ENCODE peak calls at places on chromosome 16, in seven cellular contexts. One of them, this sample, is unnamed.

GRCh38 chr16:88521674-88522073 is 48.5 kb upstream of the ZC3H18 start:
- DNase-seq in transverse colon: no peak
- DNase-seq in PC-3: no peak
- DNase-seq in fibroblast of lung: no peak
- DNase-seq in epithelial cell of esophagus: no peak
- DNase-seq in OCI-LY7: no peak
- DNase-seq in foreskin fibroblast: no peak
- DNase-seq in this sample: no peak

GRCh38 chr16:6016530-6017184 is 919.1 kb upstream of the EEF2KMT start:
- DNase-seq in OCI-LY7: peak
- DNase-seq in foreskin fibroblast: no peak
- DNase-seq in fibroblast of lung: no peak
- DNase-seq in transverse colon: no peak
- DNase-seq in PC-3: peak
- DNase-seq in epithelial cell of esophagus: peak
- DNase-seq in this sample: peak

GRCh38 chr16:70572050-70572925 is 48.7 kb downstream of the SF3B3 start:
- DNase-seq in OCI-LY7: no peak
- DNase-seq in PC-3: no peak
- DNase-seq in fibroblast of lung: peak
- DNase-seq in foreskin fibroblast: no peak
- DNase-seq in transverse colon: no peak
- DNase-seq in epithelial cell of esophagus: no peak
- DNase-seq in this sample: peak

GRCh38 chr16:8944113-8944765 is 19.5 kb downstream of the USP7 start:
- DNase-seq in foreskin fibroblast: no peak
- DNase-seq in fibroblast of lung: no peak
- DNase-seq in transverse colon: no peak
- DNase-seq in PC-3: no peak
- DNase-seq in OCI-LY7: peak
- DNase-seq in epithelial cell of esophagus: no peak
- DNase-seq in this sample: no peak

GRCh38 chr16:81243927-81244326 is 5.4 kb downstream of the BCO1 start:
- DNase-seq in fibroblast of lung: no peak
- DNase-seq in PC-3: no peak
- DNase-seq in foreskin fibroblast: no peak
- DNase-seq in epithelial cell of esophagus: peak
- DNase-seq in transverse colon: no peak
- DNase-seq in OCI-LY7: no peak
- DNase-seq in this sample: no peak

GRCh38 chr16:10736926-10737625 is 6.6 kb upstream of the NUBP1 start:
- DNase-seq in PC-3: peak
- DNase-seq in foreskin fibroblast: peak
- DNase-seq in transverse colon: peak
- DNase-seq in fibroblast of lung: peak
- DNase-seq in epithelial cell of esophagus: peak
- DNase-seq in OCI-LY7: peak
- DNase-seq in this sample: peak

GRCh38 chr16:20695024-20695423 is 2.5 kb downstream of the ACSM1 start:
- DNase-seq in fibroblast of lung: no peak
- DNase-seq in epithelial cell of esophagus: no peak
- DNase-seq in transverse colon: no peak
- DNase-seq in foreskin fibroblast: no peak
- DNase-seq in PC-3: no peak
- DNase-seq in OCI-LY7: no peak
- DNase-seq in this sample: no peak

GRCh38 chr16:35188288-35189155 is 1729.1 kb downstream of the TP53TG3F start:
- DNase-seq in OCI-LY7: peak
- DNase-seq in epithelial cell of esophagus: peak
- DNase-seq in PC-3: no peak
- DNase-seq in foreskin fibroblast: no peak
- DNase-seq in fibroblast of lung: no peak
- DNase-seq in transverse colon: no peak
- DNase-seq in this sample: no peak

GRCh38 chr16:12303649-12304048 is 327.1 kb downstream of the SNX29 start:
- DNase-seq in OCI-LY7: no peak
- DNase-seq in foreskin fibroblast: peak
- DNase-seq in epithelial cell of esophagus: peak
- DNase-seq in transverse colon: no peak
- DNase-seq in fibroblast of lung: peak
- DNase-seq in PC-3: no peak
- DNase-seq in this sample: no peak

GRCh38 chr16:77794586-77794985 is 6.2 kb downstream of the VAT1L start:
- DNase-seq in foreskin fibroblast: peak
- DNase-seq in OCI-LY7: no peak
- DNase-seq in fibroblast of lung: peak
- DNase-seq in transverse colon: no peak
- DNase-seq in PC-3: peak
- DNase-seq in epithelial cell of esophagus: peak
- DNase-seq in this sample: peak

GRCh38 chr16:255183-255582 is 20.6 kb downstream of the RGS11 start:
- DNase-seq in OCI-LY7: no peak
- DNase-seq in fibroblast of lung: no peak
- DNase-seq in epithelial cell of esophagus: no peak
- DNase-seq in foreskin fibroblast: no peak
- DNase-seq in PC-3: no peak
- DNase-seq in transverse colon: no peak
- DNase-seq in this sample: no peak

GRCh38 chr16:23534868-23535860 is 22.0 kb downstream of the EARS2 start:
- DNase-seq in epithelial cell of esophagus: peak
- DNase-seq in OCI-LY7: no peak
- DNase-seq in PC-3: no peak
- DNase-seq in fibroblast of lung: no peak
- DNase-seq in foreskin fibroblast: peak
- DNase-seq in transverse colon: no peak
- DNase-seq in this sample: no peak

GRCh38 chr16:17273142-17273561 is 197.6 kb downstream of the XYLT1 start:
- DNase-seq in transverse colon: no peak
- DNase-seq in epithelial cell of esophagus: peak
- DNase-seq in fibroblast of lung: peak
- DNase-seq in PC-3: peak
- DNase-seq in foreskin fibroblast: peak
- DNase-seq in OCI-LY7: no peak
- DNase-seq in this sample: peak

GRCh38 chr16:86751081-86752030 is 173.0 kb downstream of the FOXL1 start:
- DNase-seq in PC-3: peak
- DNase-seq in epithelial cell of esophagus: peak
- DNase-seq in transverse colon: no peak
- DNase-seq in fibroblast of lung: peak
- DNase-seq in OCI-LY7: no peak
- DNase-seq in foreskin fibroblast: peak
- DNase-seq in this sample: peak

GRCh38 chr16:77271532-77272426 is 72.6 kb downstream of the SYCE1L start:
- DNase-seq in epithelial cell of esophagus: no peak
- DNase-seq in transverse colon: no peak
- DNase-seq in PC-3: no peak
- DNase-seq in fibroblast of lung: no peak
- DNase-seq in foreskin fibroblast: no peak
- DNase-seq in OCI-LY7: no peak
- DNase-seq in this sample: no peak

GRCh38 chr16:71703324-71703723 is 21.2 kb downstream of the PHLPP2 start:
- DNase-seq in OCI-LY7: no peak
- DNase-seq in fibroblast of lung: no peak
- DNase-seq in transverse colon: no peak
- DNase-seq in PC-3: no peak
- DNase-seq in foreskin fibroblast: no peak
- DNase-seq in epithelial cell of esophagus: no peak
- DNase-seq in this sample: no peak

GRCh38 chr16:87271256-87271655 is 45.9 kb downstream of the C16orf95 start:
- DNase-seq in fibroblast of lung: no peak
- DNase-seq in OCI-LY7: no peak
- DNase-seq in PC-3: no peak
- DNase-seq in epithelial cell of esophagus: no peak
- DNase-seq in foreskin fibroblast: no peak
- DNase-seq in transverse colon: no peak
- DNase-seq in this sample: no peak

GRCh38 chr16:22424161-22424937 is 49.9 kb upstream of the CDR2 start:
- DNase-seq in epithelial cell of esophagus: no peak
- DNase-seq in transverse colon: peak
- DNase-seq in PC-3: no peak
- DNase-seq in fibroblast of lung: peak
- DNase-seq in foreskin fibroblast: peak
- DNase-seq in OCI-LY7: no peak
- DNase-seq in this sample: no peak

GRCh38 chr16:85263214-85263613 is 150.9 kb upstream of the CIBAR2 start:
- DNase-seq in transverse colon: no peak
- DNase-seq in PC-3: no peak
- DNase-seq in epithelial cell of esophagus: no peak
- DNase-seq in foreskin fibroblast: no peak
- DNase-seq in fibroblast of lung: no peak
- DNase-seq in OCI-LY7: no peak
- DNase-seq in this sample: no peak

GRCh38 chr16:89973654-89974335 is 25.2 kb downstream of the DEF8 start:
- DNase-seq in PC-3: no peak
- DNase-seq in fibroblast of lung: no peak
- DNase-seq in transverse colon: peak
- DNase-seq in foreskin fibroblast: no peak
- DNase-seq in OCI-LY7: no peak
- DNase-seq in epithelial cell of esophagus: no peak
- DNase-seq in this sample: no peak

GRCh38 chr16:69834817-69835477 is 72.8 kb downstream of the WWP2 start:
- DNase-seq in OCI-LY7: no peak
- DNase-seq in foreskin fibroblast: no peak
- DNase-seq in transverse colon: no peak
- DNase-seq in fibroblast of lung: no peak
- DNase-seq in PC-3: no peak
- DNase-seq in epithelial cell of esophagus: no peak
- DNase-seq in this sample: no peak

GRCh38 chr16:67283826-67284555 is 4.7 kb downstream of the PLEKHG4 start:
- DNase-seq in OCI-LY7: no peak
- DNase-seq in epithelial cell of esophagus: no peak
- DNase-seq in transverse colon: no peak
- DNase-seq in foreskin fibroblast: no peak
- DNase-seq in fibroblast of lung: no peak
- DNase-seq in PC-3: no peak
- DNase-seq in this sample: no peak

GRCh38 chr16:66888647-66889615 is 8.6 kb downstream of the PDP2 start:
- DNase-seq in epithelial cell of esophagus: no peak
- DNase-seq in fibroblast of lung: no peak
- DNase-seq in transverse colon: no peak
- DNase-seq in foreskin fibroblast: no peak
- DNase-seq in OCI-LY7: no peak
- DNase-seq in PC-3: no peak
- DNase-seq in this sample: no peak

DNA sequence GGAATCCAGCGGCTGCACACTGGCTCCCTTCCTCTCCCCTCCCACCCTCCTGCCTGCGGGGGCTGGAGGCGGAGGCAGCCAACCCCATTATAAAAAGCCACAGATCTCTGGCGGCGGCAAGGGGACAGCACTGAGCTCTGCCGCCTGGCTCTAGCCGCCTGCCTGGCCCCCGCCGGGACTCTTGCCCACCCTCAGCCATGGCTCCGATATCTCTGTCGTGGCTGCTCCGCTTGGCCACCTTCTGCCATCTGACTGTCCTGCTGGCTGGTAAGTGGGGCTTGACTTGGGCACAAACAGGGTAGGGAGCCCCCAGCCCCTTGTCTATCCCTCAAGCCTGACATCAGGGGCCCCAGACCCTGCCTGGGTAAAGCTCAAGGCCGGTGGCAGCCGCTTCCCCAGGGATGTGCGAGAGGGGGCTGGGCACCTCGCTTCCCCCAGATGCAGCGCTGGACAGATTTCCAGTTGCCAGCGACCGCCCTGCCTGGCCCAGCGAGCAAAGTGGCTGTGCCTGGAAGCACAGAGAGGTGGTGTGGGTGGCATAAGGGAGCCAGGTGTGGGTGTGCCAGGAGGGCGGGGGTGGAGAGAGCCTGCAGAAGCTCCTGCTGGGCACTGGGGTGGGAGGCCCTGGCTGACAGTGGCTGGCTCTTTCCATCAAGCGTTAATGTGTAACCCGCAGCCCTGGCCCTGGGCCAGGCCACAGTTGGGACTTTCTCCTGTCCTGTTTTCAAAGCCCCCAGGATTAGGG is at the start of gene CX3CL1:
- DNase-seq in PC-3: no peak
- DNase-seq in fibroblast of lung: no peak
- DNase-seq in foreskin fibroblast: peak
- DNase-seq in transverse colon: peak
- DNase-seq in epithelial cell of esophagus: peak
- DNase-seq in OCI-LY7: no peak
- DNase-seq in this sample: peak
- TF ChIP-seq CTCF in PC-3: no peak
- TF ChIP-seq CTCF in fibroblast of lung: no peak
- TF ChIP-seq CTCF in foreskin fibroblast: no peak
- TF ChIP-seq CTCF in transverse colon: no peak
- TF ChIP-seq CTCF in epithelial cell of esophagus: no peak
- TF ChIP-seq CTCF in OCI-LY7: no peak
- TF ChIP-seq CTCF in this sample: no peak

DNA sequence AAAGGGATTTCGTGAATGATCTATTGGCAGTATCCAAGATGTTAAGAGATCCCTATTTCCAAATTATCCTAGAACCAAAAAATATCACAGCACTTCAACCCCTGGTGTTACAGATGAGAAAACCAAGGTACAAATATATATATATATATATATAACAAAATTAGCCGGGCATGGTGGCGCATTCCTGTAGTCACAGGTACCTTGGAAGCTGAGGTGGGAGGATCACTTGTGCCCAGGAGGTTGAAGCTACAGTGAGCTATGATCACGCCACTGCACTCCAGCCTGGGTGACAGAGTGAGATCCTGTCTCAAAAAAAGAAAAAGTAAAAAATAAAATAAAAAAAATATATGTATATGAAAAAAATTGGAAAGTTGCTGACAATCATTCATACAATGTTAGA is 637 bp upstream of the CLN3 start:
- DNase-seq in PC-3: no peak
- DNase-seq in fibroblast of lung: no peak
- DNase-seq in OCI-LY7: no peak
- DNase-seq in foreskin fibroblast: no peak
- DNase-seq in transverse colon: no peak
- DNase-seq in epithelial cell of esophagus: no peak
- DNase-seq in this sample: no peak
- H3K4me3 ChIP-seq in PC-3: peak
- H3K4me3 ChIP-seq in fibroblast of lung: peak
- H3K4me3 ChIP-seq in OCI-LY7: peak
- H3K4me3 ChIP-seq in foreskin fibroblast: no peak
- H3K4me3 ChIP-seq in transverse colon: no peak
- H3K4me3 ChIP-seq in epithelial cell of esophagus: peak
- H3K4me3 ChIP-seq in this sample: peak

GRCh38 chr16:53207810-53208752 is 153.3 kb downstream of the CHD9 start:
- DNase-seq in transverse colon: peak
- DNase-seq in foreskin fibroblast: peak
- DNase-seq in epithelial cell of esophagus: peak
- DNase-seq in OCI-LY7: peak
- DNase-seq in PC-3: peak
- DNase-seq in fibroblast of lung: peak
- DNase-seq in this sample: peak
- TF ChIP-seq CTCF in transverse colon: peak
- TF ChIP-seq CTCF in foreskin fibroblast: peak
- TF ChIP-seq CTCF in epithelial cell of esophagus: peak
- TF ChIP-seq CTCF in OCI-LY7: peak
- TF ChIP-seq CTCF in PC-3: peak
- TF ChIP-seq CTCF in fibroblast of lung: peak
- TF ChIP-seq CTCF in this sample: peak

DNA sequence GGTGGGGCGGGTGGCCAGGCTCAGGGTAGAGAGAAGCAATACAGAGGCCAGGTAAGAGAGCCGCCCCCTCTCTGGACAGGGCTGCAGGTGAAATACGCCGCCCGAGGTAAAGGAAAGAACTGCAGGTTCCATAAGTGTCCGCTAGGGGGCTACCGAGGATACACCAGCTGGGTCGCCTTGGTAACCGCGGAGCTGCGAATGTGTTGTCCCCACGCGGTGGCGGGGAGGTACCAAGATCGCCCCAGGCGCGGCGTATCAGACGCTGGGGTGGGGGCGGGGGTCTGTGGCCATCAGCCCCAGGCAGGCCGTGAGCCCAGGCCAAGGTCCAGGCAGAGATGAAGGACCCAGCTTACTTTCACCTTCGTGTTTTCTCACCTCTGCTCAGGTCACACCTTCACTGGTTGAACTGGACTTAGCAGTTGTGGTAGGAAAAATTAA is 18.4 kb upstream of the ZFP90 start:
- DNase-seq in epithelial cell of esophagus: peak
- DNase-seq in PC-3: peak
- DNase-seq in foreskin fibroblast: peak
- DNase-seq in fibroblast of lung: peak
- DNase-seq in transverse colon: peak
- DNase-seq in OCI-LY7: peak
- DNase-seq in this sample: peak
- H3K4me3 ChIP-seq in epithelial cell of esophagus: peak
- H3K4me3 ChIP-seq in PC-3: peak
- H3K4me3 ChIP-seq in foreskin fibroblast: peak
- H3K4me3 ChIP-seq in fibroblast of lung: peak
- H3K4me3 ChIP-seq in transverse colon: peak
- H3K4me3 ChIP-seq in OCI-LY7: peak
- H3K4me3 ChIP-seq in this sample: peak